ENCODE peak calls at places on chromosomes 4 and X, in nine cellular contexts. One of them, this sample, is unnamed.

GRCh38 chr4:162131256-162131655 is 32.5 kb downstream of the FSTL5 start:
- DNase-seq in activated T-helper 1 cell treated with anti-CD3 and anti-CD28 coated beads, Interleukin-12 subunit alpha, Interleukin-12 subunit beta, Interleukin-2, Interleukin-4 antibody, amounts not matched to agents 30 ng/mL and 10 ng/mL and 1 ng/mL, durations not matched to agents 14 hours and 24 hours and 36 hours: no peak
- DNase-seq in Daoy: no peak
- DNase-seq in left lung: no peak
- DNase-seq in CD4-positive, alpha-beta T cell: no peak
- DNase-seq in ELR: peak; percentile 17
- DNase-seq in tibial artery: no peak
- DNase-seq in type B pancreatic cell: no peak
- DNase-seq in kidney: no peak
- DNase-seq in this sample: no peak

GRCh38 chr4:76550966-76551780 is 116.1 kb downstream of the SHROOM3 start:
- DNase-seq in activated T-helper 1 cell treated with anti-CD3 and anti-CD28 coated beads, Interleukin-12 subunit alpha, Interleukin-12 subunit beta, Interleukin-2, Interleukin-4 antibody, amounts not matched to agents 30 ng/mL and 10 ng/mL and 1 ng/mL, durations not matched to agents 14 hours and 24 hours and 36 hours: no peak
- DNase-seq in Daoy: peak; percentile 48
- DNase-seq in left lung: no peak
- DNase-seq in CD4-positive, alpha-beta T cell: no peak
- DNase-seq in ELR: peak; percentile 44
- DNase-seq in tibial artery: no peak
- DNase-seq in type B pancreatic cell: no peak
- DNase-seq in kidney: no peak
- DNase-seq in this sample: no peak

GRCh38 chrX:105018865-105019264 is 201.6 kb downstream of the TEX13A start:
- DNase-seq in activated T-helper 1 cell treated with anti-CD3 and anti-CD28 coated beads, Interleukin-12 subunit alpha, Interleukin-12 subunit beta, Interleukin-2, Interleukin-4 antibody, amounts not matched to agents 30 ng/mL and 10 ng/mL and 1 ng/mL, durations not matched to agents 14 hours and 24 hours and 36 hours: no peak
- DNase-seq in Daoy: no peak
- DNase-seq in left lung: no peak
- DNase-seq in CD4-positive, alpha-beta T cell: no peak
- DNase-seq in ELR: no peak
- DNase-seq in tibial artery: no peak
- DNase-seq in type B pancreatic cell: no peak
- DNase-seq in kidney: no peak
- DNase-seq in this sample: no peak

GRCh38 chr4:10157478-10158354 is 41.1 kb upstream of the WDR1 start:
- DNase-seq in activated T-helper 1 cell treated with anti-CD3 and anti-CD28 coated beads, Interleukin-12 subunit alpha, Interleukin-12 subunit beta, Interleukin-2, Interleukin-4 antibody, amounts not matched to agents 30 ng/mL and 10 ng/mL and 1 ng/mL, durations not matched to agents 14 hours and 24 hours and 36 hours: peak; percentile 16
- DNase-seq in Daoy: peak; percentile 53
- DNase-seq in left lung: peak; percentile 38
- DNase-seq in CD4-positive, alpha-beta T cell: peak; percentile 13
- DNase-seq in ELR: peak; percentile 76
- DNase-seq in tibial artery: peak; percentile 71
- DNase-seq in type B pancreatic cell: no peak
- DNase-seq in kidney: no peak
- DNase-seq in this sample: peak; percentile 46

GRCh38 chr4:2786794-2787229 is 6.1 kb upstream of the SH3BP2 start:
- DNase-seq in activated T-helper 1 cell treated with anti-CD3 and anti-CD28 coated beads, Interleukin-12 subunit alpha, Interleukin-12 subunit beta, Interleukin-2, Interleukin-4 antibody, amounts not matched to agents 30 ng/mL and 10 ng/mL and 1 ng/mL, durations not matched to agents 14 hours and 24 hours and 36 hours: no peak
- DNase-seq in Daoy: no peak
- DNase-seq in left lung: no peak
- DNase-seq in CD4-positive, alpha-beta T cell: no peak
- DNase-seq in ELR: no peak
- DNase-seq in tibial artery: no peak
- DNase-seq in type B pancreatic cell: no peak
- DNase-seq in kidney: peak; percentile 75
- DNase-seq in this sample: no peak

GRCh38 chrX:1484638-1485019 is 31.9 kb upstream of the ASMTL start:
- DNase-seq in activated T-helper 1 cell treated with anti-CD3 and anti-CD28 coated beads, Interleukin-12 subunit alpha, Interleukin-12 subunit beta, Interleukin-2, Interleukin-4 antibody, amounts not matched to agents 30 ng/mL and 10 ng/mL and 1 ng/mL, durations not matched to agents 14 hours and 24 hours and 36 hours: no peak
- DNase-seq in Daoy: no peak
- DNase-seq in left lung: no peak
- DNase-seq in CD4-positive, alpha-beta T cell: no peak
- DNase-seq in ELR: no peak
- DNase-seq in tibial artery: no peak
- DNase-seq in type B pancreatic cell: no peak
- DNase-seq in kidney: no peak
- DNase-seq in this sample: no peak

GRCh38 chr4:6008766-6009385 is 9.4 kb downstream of the C4orf50 start:
- DNase-seq in activated T-helper 1 cell treated with anti-CD3 and anti-CD28 coated beads, Interleukin-12 subunit alpha, Interleukin-12 subunit beta, Interleukin-2, Interleukin-4 antibody, amounts not matched to agents 30 ng/mL and 10 ng/mL and 1 ng/mL, durations not matched to agents 14 hours and 24 hours and 36 hours: no peak
- DNase-seq in Daoy: no peak
- DNase-seq in left lung: peak; percentile 24
- DNase-seq in CD4-positive, alpha-beta T cell: no peak
- DNase-seq in ELR: no peak
- DNase-seq in tibial artery: no peak
- DNase-seq in type B pancreatic cell: no peak
- DNase-seq in kidney: peak; percentile 32
- DNase-seq in this sample: no peak

GRCh38 chrX:2401590-2402360 is 99.0 kb downstream of the DHRSX start:
- DNase-seq in activated T-helper 1 cell treated with anti-CD3 and anti-CD28 coated beads, Interleukin-12 subunit alpha, Interleukin-12 subunit beta, Interleukin-2, Interleukin-4 antibody, amounts not matched to agents 30 ng/mL and 10 ng/mL and 1 ng/mL, durations not matched to agents 14 hours and 24 hours and 36 hours: no peak
- DNase-seq in Daoy: peak; percentile 80
- DNase-seq in left lung: no peak
- DNase-seq in CD4-positive, alpha-beta T cell: no peak
- DNase-seq in ELR: no peak
- DNase-seq in tibial artery: no peak
- DNase-seq in type B pancreatic cell: no peak
- DNase-seq in kidney: no peak
- DNase-seq in this sample: no peak

GRCh38 chrX:65522739-65523372 is 11.7 kb downstream of the LAS1L start:
- DNase-seq in activated T-helper 1 cell treated with anti-CD3 and anti-CD28 coated beads, Interleukin-12 subunit alpha, Interleukin-12 subunit beta, Interleukin-2, Interleukin-4 antibody, amounts not matched to agents 30 ng/mL and 10 ng/mL and 1 ng/mL, durations not matched to agents 14 hours and 24 hours and 36 hours: no peak
- DNase-seq in Daoy: peak; percentile 8
- DNase-seq in left lung: no peak
- DNase-seq in CD4-positive, alpha-beta T cell: no peak
- DNase-seq in ELR: peak; percentile 81
- DNase-seq in tibial artery: no peak
- DNase-seq in type B pancreatic cell: no peak
- DNase-seq in kidney: no peak
- DNase-seq in this sample: no peak

GRCh38 chr4:158033416-158033863 is 139.4 kb downstream of the GASK1B start:
- DNase-seq in activated T-helper 1 cell treated with anti-CD3 and anti-CD28 coated beads, Interleukin-12 subunit alpha, Interleukin-12 subunit beta, Interleukin-2, Interleukin-4 antibody, amounts not matched to agents 30 ng/mL and 10 ng/mL and 1 ng/mL, durations not matched to agents 14 hours and 24 hours and 36 hours: no peak
- DNase-seq in Daoy: peak; percentile 24
- DNase-seq in left lung: no peak
- DNase-seq in CD4-positive, alpha-beta T cell: no peak
- DNase-seq in ELR: peak; percentile 27
- DNase-seq in tibial artery: no peak
- DNase-seq in type B pancreatic cell: no peak
- DNase-seq in kidney: no peak
- DNase-seq in this sample: no peak

GRCh38 chr4:155999743-156000142 is 46.1 kb upstream of the CTSO start:
- DNase-seq in activated T-helper 1 cell treated with anti-CD3 and anti-CD28 coated beads, Interleukin-12 subunit alpha, Interleukin-12 subunit beta, Interleukin-2, Interleukin-4 antibody, amounts not matched to agents 30 ng/mL and 10 ng/mL and 1 ng/mL, durations not matched to agents 14 hours and 24 hours and 36 hours: no peak
- DNase-seq in Daoy: peak; percentile 15
- DNase-seq in left lung: no peak
- DNase-seq in CD4-positive, alpha-beta T cell: no peak
- DNase-seq in ELR: peak; percentile 32
- DNase-seq in tibial artery: no peak
- DNase-seq in type B pancreatic cell: no peak
- DNase-seq in kidney: no peak
- DNase-seq in this sample: no peak

This sample was measured in uterus.